ENCODE peak calls at places on chromosomes 7 and 10, in nine cellular contexts. E is ovary, R is stomach, U is mammary epithelial cell, H is heart left ventricle, P is MM.1S, B is lung, M is vagina, Z is upper lobe of left lung. G is an unnamed sample. For H3K4me1, the result is how much of the 10 kb centered on the place peaks cover.

GRCh38 chr10:23280420-23281043 is 64.1 kb downstream of the C10orf67 start:
- DNase-seq in U (no peak), P (no peak), H (no peak), M (no peak), E (no peak), Z (no peak), R (no peak), B (no peak), G (no peak)

GRCh38 chr10:125084191-125085186 is 75.9 kb downstream of the CTBP2 start:
- DNase-seq in Z (no peak), E (peak), U (peak), H (peak), P (no peak), M (no peak), B (peak), R (peak), G (no peak)

GRCh38 chr10:132387723-132388210 is 9.2 kb upstream of the PWWP2B start:
- DNase-seq in Z (peak), H (peak), R (peak), M (no peak), P (no peak), U (no peak), E (peak), B (peak), G (peak)

GRCh38 chr7:22238354-22239311 is 118.3 kb downstream of the RAPGEF5 start:
- DNase-seq in M (no peak), Z (no peak), E (no peak), B (no peak), P (no peak), U (peak), H (no peak), R (no peak), G (no peak)

GRCh38 chr10:7544203-7544602 is 122.6 kb downstream of the ITIH5 start:
- DNase-seq in B (no peak), E (no peak), P (no peak), U (no peak), M (no peak), H (no peak), R (no peak), Z (no peak), G (no peak)

GRCh38 chr10:79292789-79293746 is 54.2 kb upstream of the PPIF start:
- DNase-seq in H (no peak), P (no peak), R (peak), U (no peak), B (no peak), E (no peak), M (no peak), Z (peak), G (no peak)

GRCh38 chr10:86079088-86079487 is 287.5 kb downstream of the GRID1 start:
- DNase-seq in M (no peak), R (peak), P (no peak), B (no peak), Z (no peak), U (no peak), H (no peak), E (no peak), G (no peak)

GRCh38 chr10:27530477-27530876 is 26.4 kb downstream of the RAB18 start:
- DNase-seq in R (no peak), M (no peak), P (no peak), H (no peak), U (no peak), B (no peak), E (no peak), Z (no peak), G (no peak)

GRCh38 chr7:88111136-88111748 is 108.6 kb downstream of the SRI start:
- DNase-seq in P (peak), M (no peak), E (no peak), U (peak), Z (no peak), R (no peak), H (no peak), B (no peak), G (no peak)

DNA sequence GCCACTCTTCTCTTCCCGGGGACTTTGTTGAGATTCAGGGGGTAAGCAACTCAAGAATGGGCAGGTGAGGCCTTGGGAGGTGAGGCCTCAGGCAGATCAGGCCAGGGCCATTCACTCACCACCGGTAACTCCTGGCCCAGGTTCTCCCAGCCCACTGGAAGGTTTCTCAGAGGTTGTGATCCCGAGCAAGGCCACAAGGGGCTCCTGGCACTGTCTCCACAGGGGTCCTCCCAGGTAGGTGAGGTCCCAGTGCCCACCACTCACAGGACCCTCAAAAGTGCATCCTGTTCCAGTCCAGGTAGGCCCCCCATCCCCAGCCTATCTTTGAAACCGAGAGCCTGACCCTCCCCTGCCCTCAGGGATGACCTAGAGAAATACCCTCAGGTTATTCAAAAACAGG is 236.1 kb downstream of the BUB3 start:
- DNase-seq in Z (no peak), B (no peak), M (no peak), R (no peak), P (no peak), U (no peak), H (no peak), E (no peak), G (no peak)
- TF ChIP-seq CTCF in Z (no peak), B (no peak), M (no peak), R (no peak), P (no peak), U (no peak), H (no peak), E (no peak), G (no peak)

GRCh38 chr7:101995121-101995520 is 177.7 kb downstream of the CUX1 start:
- DNase-seq in P (peak), R (no peak), H (no peak), B (no peak), M (no peak), E (no peak), Z (no peak), U (no peak), G (no peak)
- H3K4me1 ChIP-seq in P (under half), R (under half), H (under half), B (under half), M (under half), E (under half), Z (under half), U (under half), G (under half)

GRCh38 chr7:2164156-2164555 is 68.6 kb downstream of the MAD1L1 start:
- DNase-seq in R (no peak), Z (peak), B (no peak), P (no peak), M (no peak), H (no peak), E (no peak), U (no peak), G (no peak)
- TF ChIP-seq CTCF in R (no peak), Z (no peak), B (no peak), P (no peak), M (no peak), H (no peak), E (no peak), U (no peak), G (no peak)

GRCh38 chr7:134723904-134724303 is 55.5 kb upstream of the CALD1 start:
- DNase-seq in U (no peak), R (no peak), Z (no peak), P (no peak), H (no peak), M (no peak), B (no peak), E (no peak), G (no peak)
- H3K4me1 ChIP-seq in U (under half), R (under half), Z (under half), P (under half), H (under half), M (under half), B (under half), E (under half), G (under half)

DNA sequence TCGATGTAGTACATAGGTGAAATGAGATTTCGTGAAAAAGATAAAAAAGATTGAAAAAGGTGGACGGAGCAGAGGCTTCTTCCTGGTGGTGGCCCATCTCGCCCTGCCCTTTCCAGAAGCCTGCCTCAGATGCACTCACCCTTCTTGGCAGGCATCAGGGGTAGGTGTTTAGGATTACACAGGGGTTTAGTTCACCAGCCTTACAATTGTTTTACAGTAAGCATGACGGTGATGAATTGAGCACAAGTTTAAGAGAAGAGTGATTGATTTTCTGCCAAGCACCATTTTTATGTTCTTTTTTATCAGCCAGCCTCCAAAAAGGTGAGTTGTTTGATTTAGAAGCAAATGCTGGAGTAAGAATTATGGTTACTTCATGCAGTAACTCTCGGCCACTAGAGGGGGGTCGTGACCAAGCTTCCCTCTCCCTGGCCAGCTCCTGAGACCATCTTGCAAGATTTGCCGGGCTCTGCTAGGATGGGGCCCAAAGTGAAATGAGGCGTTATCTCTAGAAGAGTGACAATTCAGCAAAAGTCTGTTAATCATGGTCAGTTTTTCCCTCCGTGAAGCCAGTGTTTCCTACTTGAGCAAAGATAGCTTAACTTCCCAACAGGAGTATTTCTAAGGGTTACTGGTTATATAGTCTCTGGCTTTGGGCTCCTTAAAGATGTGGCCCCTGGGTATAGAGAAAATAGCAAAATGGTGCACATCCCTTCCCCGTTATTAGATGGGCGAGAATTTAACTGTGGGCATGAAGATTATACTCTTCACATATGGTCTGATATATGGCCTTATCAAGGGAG is 228.8 kb downstream of the BMPER start:
- DNase-seq in R (peak), U (peak), M (no peak), E (peak), Z (no peak), P (peak), B (peak), H (peak), G (peak)
- TF ChIP-seq CTCF in R (no peak), U (peak), M (no peak), E (peak), Z (no peak), P (peak), B (no peak), H (peak), G (peak)

DNA sequence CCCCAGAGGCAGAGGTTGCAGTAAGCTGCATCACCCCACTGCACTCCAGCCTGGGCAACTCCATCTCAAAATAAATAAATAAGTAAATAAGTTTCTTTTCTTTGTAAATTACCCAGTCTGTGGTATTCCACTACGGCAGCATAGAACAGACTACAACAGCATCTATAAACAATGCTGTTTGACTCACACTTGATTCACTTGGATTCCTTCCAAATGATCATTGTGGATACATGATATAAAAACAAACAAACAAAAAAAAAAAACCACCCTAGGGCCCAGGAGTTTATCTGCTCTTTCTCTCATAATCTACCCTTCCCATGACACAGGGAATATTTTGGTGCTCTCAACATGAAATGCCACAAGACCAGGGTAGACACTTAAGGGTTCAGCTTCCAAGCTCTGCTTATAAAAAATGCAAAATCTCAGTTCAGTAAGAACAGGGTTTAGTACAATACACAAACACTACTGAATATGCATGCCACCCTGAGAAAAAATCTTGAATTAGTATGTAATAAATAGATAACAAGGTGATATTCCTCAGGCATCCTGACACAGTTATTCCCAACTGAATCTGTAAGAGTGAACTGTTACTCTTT is 200.9 kb downstream of the FAM107B start:
- DNase-seq in U (peak), Z (no peak), M (no peak), H (no peak), P (no peak), R (no peak), B (no peak), E (no peak), G (no peak)
- H3K4me1 ChIP-seq in U (under half), Z (half or more), M (under half), H (under half), P (under half), R (half or more), B (under half), E (under half), G (under half)

G was measured in mucosa of descending colon.